ENCODE peak calls at places on chromosomes 1 and 21, in six cellular contexts. One of them, this sample, is unnamed.
A peak's percentile ranks its signal among the peaks of the same experiment; 100 is the strongest.

GRCh38 chr1:67713071-67713806 is 28.2 kb downstream of the GADD45A start:
- DNase-seq in HepG2: peak; percentile 45
- DNase-seq in GM12878: no peak
- DNase-seq in K562: peak; percentile 28
- DNase-seq in SK-N-SH: peak; percentile 85
- DNase-seq in A549: peak; percentile 23
- DNase-seq in this sample: peak; percentile 91

GRCh38 chr1:236159704-236160539 is 17.6 kb downstream of the GPR137B start:
- DNase-seq in A549: no peak
- DNase-seq in K562: no peak
- DNase-seq in HepG2: peak; percentile 36
- DNase-seq in GM12878: peak; percentile 93
- DNase-seq in SK-N-SH: no peak
- DNase-seq in this sample: no peak

GRCh38 chr1:79899914-79900313 is 893.4 kb upstream of the ADGRL4 start:
- DNase-seq in K562: no peak
- DNase-seq in SK-N-SH: no peak
- DNase-seq in A549: no peak
- DNase-seq in GM12878: no peak
- DNase-seq in HepG2: no peak
- DNase-seq in this sample: peak; percentile 100

GRCh38 chr21:46121286-46122221 is 23.6 kb downstream of the COL6A2 start:
- DNase-seq in HepG2: no peak
- DNase-seq in SK-N-SH: peak; percentile 23
- DNase-seq in A549: no peak
- DNase-seq in K562: no peak
- DNase-seq in GM12878: no peak
- DNase-seq in this sample: no peak

GRCh38 chr21:38660333-38661295 is 145.1 kb upstream of the ETS2 start:
- DNase-seq in SK-N-SH: peak; percentile 55
- DNase-seq in K562: no peak
- DNase-seq in HepG2: no peak
- DNase-seq in A549: no peak
- DNase-seq in GM12878: no peak
- DNase-seq in this sample: no peak

GRCh38 chr1:3883194-3883920 is 16.7 kb downstream of the C1orf174 start:
- DNase-seq in A549: no peak
- DNase-seq in HepG2: no peak
- DNase-seq in K562: no peak
- DNase-seq in SK-N-SH: no peak
- DNase-seq in GM12878: no peak
- DNase-seq in this sample: no peak

GRCh38 chr1:41416081-41416480 is 54.8 kb downstream of the FOXO6 start:
- DNase-seq in SK-N-SH: no peak
- DNase-seq in A549: no peak
- DNase-seq in HepG2: no peak
- DNase-seq in K562: no peak
- DNase-seq in GM12878: no peak
- DNase-seq in this sample: no peak

GRCh38 chr1:116570358-116571214 is at the start of gene CD58:
- DNase-seq in K562: peak; percentile 95
- DNase-seq in SK-N-SH: peak; percentile 94
- DNase-seq in HepG2: peak; percentile 65
- DNase-seq in A549: peak; percentile 69
- DNase-seq in GM12878: no peak
- DNase-seq in this sample: peak; percentile 63

GRCh38 chr1:9929431-9930385 is 13.5 kb downstream of the LZIC start:
- DNase-seq in K562: peak; percentile 65
- DNase-seq in GM12878: no peak
- DNase-seq in SK-N-SH: no peak
- DNase-seq in HepG2: peak; percentile 97
- DNase-seq in A549: no peak
- DNase-seq in this sample: no peak

GRCh38 chr1:50271968-50272578 is 151.2 kb downstream of the DMRTA2 start:
- DNase-seq in A549: peak; percentile 39
- DNase-seq in GM12878: no peak
- DNase-seq in K562: peak; percentile 31
- DNase-seq in SK-N-SH: peak; percentile 65
- DNase-seq in HepG2: peak; percentile 15
- DNase-seq in this sample: no peak

GRCh38 chr1:35886606-35887431 is 3.8 kb downstream of the AGO1 start:
- DNase-seq in A549: no peak
- DNase-seq in HepG2: peak; percentile 20
- DNase-seq in K562: peak; percentile 74
- DNase-seq in GM12878: no peak
- DNase-seq in SK-N-SH: peak; percentile 37
- DNase-seq in this sample: peak; percentile 24

GRCh38 chr1:185595835-185596667 is 138.1 kb upstream of the HMCN1 start:
- DNase-seq in A549: peak; percentile 58
- DNase-seq in HepG2: peak; percentile 46
- DNase-seq in K562: peak; percentile 69
- DNase-seq in GM12878: peak; percentile 13
- DNase-seq in SK-N-SH: peak; percentile 46
- DNase-seq in this sample: peak; percentile 56

GRCh38 chr1:93960641-93961147 is 51.5 kb upstream of the GCLM start:
- DNase-seq in SK-N-SH: no peak
- DNase-seq in GM12878: no peak
- DNase-seq in HepG2: peak; percentile 43
- DNase-seq in K562: no peak
- DNase-seq in A549: no peak
- DNase-seq in this sample: peak; percentile 12

GRCh38 chr1:213051881-213052202 is 801 bp downstream of the RPS6KC1 start:
- DNase-seq in SK-N-SH: no peak
- DNase-seq in K562: no peak
- DNase-seq in HepG2: no peak
- DNase-seq in A549: no peak
- DNase-seq in GM12878: no peak
- DNase-seq in this sample: no peak

GRCh38 chr1:190578015-190578414 is 100.4 kb upstream of the BRINP3 start:
- DNase-seq in SK-N-SH: peak; percentile 34
- DNase-seq in GM12878: no peak
- DNase-seq in K562: no peak
- DNase-seq in A549: no peak
- DNase-seq in HepG2: no peak
- DNase-seq in this sample: no peak

GRCh38 chr21:16084776-16085364 is 355.1 kb downstream of the USP25 start:
- DNase-seq in A549: no peak
- DNase-seq in HepG2: no peak
- DNase-seq in SK-N-SH: no peak
- DNase-seq in K562: no peak
- DNase-seq in GM12878: no peak
- DNase-seq in this sample: peak; percentile 70

GRCh38 chr1:184408580-184408979 is 21.8 kb downstream of the C1orf21 start:
- DNase-seq in K562: no peak
- DNase-seq in GM12878: no peak
- DNase-seq in SK-N-SH: no peak
- DNase-seq in A549: no peak
- DNase-seq in HepG2: no peak
- DNase-seq in this sample: no peak

GRCh38 chr1:194167956-194168355 is 981.5 kb upstream of the B3GALT2 start:
- DNase-seq in K562: no peak
- DNase-seq in SK-N-SH: no peak
- DNase-seq in HepG2: no peak
- DNase-seq in GM12878: no peak
- DNase-seq in A549: no peak
- DNase-seq in this sample: peak; percentile 52
- TF ChIP-seq SMC3 in K562: no peak
- TF ChIP-seq SMC3 in SK-N-SH: no peak
- TF ChIP-seq SMC3 in HepG2: no peak
- TF ChIP-seq SMC3 in GM12878: no peak
- TF ChIP-seq SMC3 in A549: no peak
- TF ChIP-seq SMC3 in this sample: no peak

GRCh38 chr1:177566495-177566894 is 395.7 kb downstream of the BRINP2 start:
- DNase-seq in SK-N-SH: no peak
- DNase-seq in A549: no peak
- DNase-seq in GM12878: no peak
- DNase-seq in HepG2: peak; percentile 13
- DNase-seq in K562: no peak
- DNase-seq in this sample: no peak

GRCh38 chr1:177567393-177567792 is 396.6 kb downstream of the BRINP2 start:
- DNase-seq in HepG2: peak; percentile 2
- DNase-seq in A549: peak; percentile 7
- DNase-seq in SK-N-SH: no peak
- DNase-seq in K562: no peak
- DNase-seq in GM12878: no peak
- DNase-seq in this sample: peak; percentile 8

GRCh38 chr1:177569476-177569875 is 398.7 kb downstream of the BRINP2 start:
- DNase-seq in A549: no peak
- DNase-seq in SK-N-SH: no peak
- DNase-seq in K562: no peak
- DNase-seq in HepG2: no peak
- DNase-seq in GM12878: no peak
- DNase-seq in this sample: peak; percentile 6

GRCh38 chr1:177571076-177571475 is 398.8 kb downstream of the SEC16B start:
- DNase-seq in K562: no peak
- DNase-seq in SK-N-SH: no peak
- DNase-seq in GM12878: no peak
- DNase-seq in HepG2: no peak
- DNase-seq in A549: no peak
- DNase-seq in this sample: no peak

DNA sequence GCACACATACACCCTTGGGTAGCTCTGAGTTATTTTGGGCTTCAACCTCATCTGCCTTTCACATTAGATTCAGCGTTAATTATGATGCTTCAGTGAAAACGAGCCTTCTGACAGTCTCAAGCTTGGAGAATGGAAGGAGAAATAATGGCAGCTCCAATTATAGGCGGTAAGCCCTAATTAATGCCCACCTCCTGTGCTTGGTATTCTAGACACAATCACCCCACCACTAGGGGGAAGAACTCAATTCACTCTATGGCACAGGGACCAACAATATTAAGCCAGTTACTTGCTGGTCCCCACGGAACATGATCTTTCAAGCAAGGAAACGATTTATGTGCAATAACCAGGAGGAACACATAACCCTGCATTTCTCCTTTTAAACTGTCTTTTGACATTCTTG is 397.9 kb downstream of the BRINP2 start:
- DNase-seq in K562: no peak
- DNase-seq in HepG2: no peak
- DNase-seq in A549: no peak
- DNase-seq in GM12878: no peak
- DNase-seq in SK-N-SH: no peak
- DNase-seq in this sample: no peak
- TF ChIP-seq CTCF in K562: no peak
- TF ChIP-seq CTCF in HepG2: no peak
- TF ChIP-seq CTCF in A549: no peak
- TF ChIP-seq CTCF in GM12878: no peak
- TF ChIP-seq CTCF in SK-N-SH: no peak
- TF ChIP-seq CTCF in this sample: no peak

GRCh38 chr1:112998592-112999235 is 42.7 kb upstream of the SLC16A1 start:
- DNase-seq in GM12878: no peak
- DNase-seq in SK-N-SH: peak; percentile 21
- DNase-seq in K562: no peak
- DNase-seq in HepG2: peak; percentile 31
- DNase-seq in A549: no peak
- DNase-seq in this sample: peak; percentile 71
- TF ChIP-seq SMC3 in GM12878: no peak
- TF ChIP-seq SMC3 in SK-N-SH: no peak
- TF ChIP-seq SMC3 in K562: no peak
- TF ChIP-seq SMC3 in HepG2: no peak
- TF ChIP-seq SMC3 in A549: no peak
- TF ChIP-seq SMC3 in this sample: no peak

GRCh38 chr1:20786310-20787099 is 602 bp downstream of the HP1BP3 start:
- DNase-seq in GM12878: peak; percentile 82
- DNase-seq in HepG2: peak; percentile 95
- DNase-seq in SK-N-SH: peak; percentile 98
- DNase-seq in K562: peak; percentile 97
- DNase-seq in A549: peak; percentile 68
- DNase-seq in this sample: peak; percentile 92
- TF ChIP-seq CTCF in GM12878: peak; percentile 4
- TF ChIP-seq CTCF in HepG2: peak; percentile 15
- TF ChIP-seq CTCF in SK-N-SH: no peak
- TF ChIP-seq CTCF in K562: peak; percentile 17
- TF ChIP-seq CTCF in A549: no peak
- TF ChIP-seq CTCF in this sample: peak; percentile 0

DNA sequence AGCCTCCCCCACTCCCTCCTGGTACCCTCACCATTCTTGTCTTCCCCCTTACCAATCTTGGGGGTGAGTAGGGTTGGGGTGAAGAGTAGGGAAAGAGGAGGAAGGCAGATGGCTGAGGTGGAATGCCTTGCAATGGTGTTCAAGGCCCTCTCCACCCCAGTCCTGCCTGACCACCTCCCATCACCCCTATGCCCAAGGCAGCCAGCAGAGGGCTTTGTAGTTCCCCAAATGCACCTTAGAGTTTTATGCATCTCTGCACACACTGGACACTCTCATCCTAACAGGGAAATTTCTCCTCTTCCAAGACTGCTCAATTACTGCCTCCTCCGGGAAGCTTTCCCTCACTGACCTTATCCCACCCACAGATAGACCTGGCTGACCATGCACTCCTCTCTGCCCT is 15.4 kb downstream of the KIF17 start:
- DNase-seq in GM12878: no peak
- DNase-seq in A549: no peak
- DNase-seq in HepG2: no peak
- DNase-seq in K562: no peak
- DNase-seq in SK-N-SH: no peak
- DNase-seq in this sample: peak; percentile 39
- TF ChIP-seq SMC3 in GM12878: no peak
- TF ChIP-seq SMC3 in A549: peak; percentile 46
- TF ChIP-seq SMC3 in HepG2: peak; percentile 37
- TF ChIP-seq SMC3 in K562: no peak
- TF ChIP-seq SMC3 in SK-N-SH: peak; percentile 30
- TF ChIP-seq SMC3 in this sample: peak; percentile 45

DNA sequence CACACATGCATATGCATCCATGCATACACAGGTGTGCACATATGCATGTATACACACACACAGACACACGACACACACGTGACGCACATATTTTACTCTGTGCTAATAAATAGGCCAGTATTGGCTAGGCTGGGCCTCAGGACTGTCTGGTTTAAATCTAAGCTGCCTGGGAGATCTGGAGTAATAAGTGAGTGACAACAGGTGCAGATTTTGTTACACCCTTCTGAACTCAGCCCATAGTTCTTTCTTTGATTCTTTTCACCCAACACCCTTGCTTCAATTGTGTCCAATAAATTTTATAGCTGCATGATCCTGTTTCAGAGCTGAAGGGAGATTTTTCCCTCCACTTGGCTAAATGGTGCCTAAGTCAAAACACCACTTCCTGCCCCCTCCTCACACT is 132.8 kb downstream of the FGGY start:
- DNase-seq in A549: no peak
- DNase-seq in K562: no peak
- DNase-seq in HepG2: no peak
- DNase-seq in GM12878: no peak
- DNase-seq in SK-N-SH: no peak
- DNase-seq in this sample: no peak
- TF ChIP-seq CTCF in A549: no peak
- TF ChIP-seq CTCF in K562: no peak
- TF ChIP-seq CTCF in HepG2: no peak
- TF ChIP-seq CTCF in GM12878: no peak
- TF ChIP-seq CTCF in SK-N-SH: no peak
- TF ChIP-seq CTCF in this sample: no peak

This sample was measured in IMR-90.